ENCODE peak calls at places on chromosomes 6 and 20, in eight cellular contexts. F, I, B, E, J, C, Y and H are unnamed samples.

GRCh38 chr20:45850238-45850637 is 7.0 kb downstream of the ACOT8 start:
- DNase-seq in C (no peak), I (no peak), J (no peak), Y (no peak), E (no peak), B (no peak), F (no peak), H (no peak)

GRCh38 chr6:5179917-5180316 is 80.8 kb downstream of the LYRM4 start:
- DNase-seq in C (no peak), I (no peak), B (no peak), E (peak; percentile 81), J (no peak), Y (no peak), F (no peak), H (no peak)

GRCh38 chr20:54726687-54727086 is 251.3 kb downstream of the DOK5 start:
- DNase-seq in E (no peak), I (no peak), J (no peak), B (no peak), F (no peak), Y (no peak), C (no peak), H (no peak)

GRCh38 chr6:152368761-152369624 is 268.2 kb downstream of the SYNE1 start:
- DNase-seq in B (peak; percentile 25), Y (no peak), J (no peak), I (no peak), E (peak; percentile 50), F (peak; percentile 22), C (no peak), H (no peak)

GRCh38 chr6:161067749-161068148 is 76.2 kb downstream of the MAP3K4 start:
- DNase-seq in C (no peak), F (no peak), E (no peak), B (no peak), Y (no peak), I (no peak), J (no peak), H (no peak)

GRCh38 chr6:135535989-135536414 is 38.5 kb upstream of the AHI1 start:
- DNase-seq in J (peak; percentile 24), E (no peak), C (no peak), B (no peak), Y (no peak), I (peak; percentile 88), F (no peak), H (no peak)

GRCh38 chr20:61817061-61817460 is 248.6 kb downstream of the TAF4 start:
- DNase-seq in B (no peak), Y (no peak), I (no peak), E (no peak), C (no peak), F (no peak), J (no peak), H (no peak)

GRCh38 chr6:43990275-43990626 is 137.0 kb downstream of the MRPL14 start:
- DNase-seq in I (no peak), C (no peak), J (no peak), E (no peak), B (no peak), F (peak; percentile 47), Y (no peak), H (no peak)

GRCh38 chr20:8132632-8133587 is 844 bp downstream of the PLCB1 start:
- DNase-seq in Y (no peak), B (no peak), F (peak; percentile 28), J (no peak), C (peak; percentile 6), E (peak; percentile 7), I (no peak), H (peak; percentile 9)

GRCh38 chr20:48149887-48150286 is 364.6 kb upstream of the SULF2 start:
- DNase-seq in C (no peak), E (peak; percentile 88), F (no peak), Y (no peak), J (no peak), I (no peak), B (no peak), H (no peak)

GRCh38 chr20:13868331-13868730 is 83.5 kb downstream of the NDUFAF5 start:
- DNase-seq in C (no peak), Y (no peak), I (peak; percentile 65), F (no peak), B (no peak), E (no peak), J (no peak), H (no peak)

GRCh38 chr6:73121421-73121993 is 103.8 kb downstream of the KHDC1L start:
- DNase-seq in F (no peak), Y (no peak), E (no peak), I (no peak), B (no peak), J (no peak), C (no peak), H (no peak)

GRCh38 chr20:58839474-58839874 is 11.2 kb downstream of the GNAS-AS1 start:
- DNase-seq in C (peak; percentile 43), I (no peak), F (no peak), B (no peak), E (peak; percentile 62), Y (peak; percentile 11), J (peak; percentile 57), H (no peak)

GRCh38 chr6:73632346-73632745 is 21.4 kb downstream of the SLC17A5 start:
- DNase-seq in C (no peak), E (no peak), I (no peak), J (no peak), B (no peak), F (no peak), Y (no peak), H (no peak)

GRCh38 chr6:49565855-49566254 is 15.4 kb downstream of the C6orf141 start:
- DNase-seq in F (no peak), Y (no peak), C (no peak), J (no peak), E (no peak), I (no peak), B (no peak), H (no peak)

GRCh38 chr6:3919130-3919628 is 70.0 kb downstream of the FAM50B start:
- DNase-seq in I (peak; percentile 46), E (no peak), Y (no peak), F (no peak), C (no peak), J (no peak), B (no peak), H (no peak)

GRCh38 chr6:167956983-167957492 is 40.4 kb upstream of the KIF25 start:
- DNase-seq in I (no peak), C (no peak), Y (no peak), E (no peak), B (no peak), F (no peak), J (no peak), H (no peak)

GRCh38 chr6:147826698-147827097 is 318.2 kb downstream of the SAMD5 start:
- DNase-seq in I (no peak), C (no peak), J (no peak), F (no peak), E (no peak), Y (no peak), B (no peak), H (no peak)

GRCh38 chr20:13996265-13996664 is 949 bp downstream of the MACROD2 start:
- DNase-seq in E (no peak), B (no peak), I (no peak), Y (no peak), F (peak; percentile 36), C (no peak), J (peak; percentile 15), H (no peak)

GRCh38 chr6:140684776-140685550 is 1310.5 kb upstream of the CITED2 start:
- DNase-seq in C (no peak), Y (peak; percentile 34), I (no peak), E (no peak), J (no peak), B (no peak), F (no peak), H (no peak)

GRCh38 chr20:62644044-62644795 is 1.9 kb downstream of the SLCO4A1 start:
- DNase-seq in I (no peak), C (no peak), J (no peak), B (peak; percentile 85), E (no peak), F (peak; percentile 88), Y (no peak), H (no peak)

GRCh38 chr6:26284537-26285142 is 80.4 kb upstream of the BTN3A2 start:
- DNase-seq in I (no peak), E (peak; percentile 72), B (peak; percentile 69), Y (no peak), F (peak; percentile 63), C (peak; percentile 55), J (no peak), H (no peak)

GRCh38 chr6:26351544-26351953 is 13.4 kb upstream of the BTN3A2 start:
- DNase-seq in C (no peak), J (peak; percentile 70), F (no peak), Y (no peak), I (peak; percentile 85), B (no peak), E (peak; percentile 33), H (no peak)

GRCh38 chr6:13454286-13455221 is 32.8 kb downstream of the GFOD1 start:
- DNase-seq in C (peak; percentile 63), I (no peak), F (no peak), E (peak; percentile 42), J (no peak), Y (no peak), B (peak; percentile 45), H (no peak)
- TF ChIP-seq CTCF in C (peak; percentile 57), I (no peak), F (no peak), E (peak; percentile 54), J (no peak), Y (no peak), B (no peak), H (no peak)

GRCh38 chr6:169326067-169326799 is 72.6 kb upstream of the THBS2 start:
- DNase-seq in Y (no peak), F (no peak), J (no peak), E (peak; percentile 43), B (peak; percentile 38), I (no peak), C (no peak), H (no peak)
- TF ChIP-seq CTCF in Y (peak; percentile 45), F (no peak), J (peak; percentile 32), E (peak; percentile 55), B (no peak), I (peak; percentile 15), C (no peak), H (peak; percentile 19)

GRCh38 chr6:109082178-109082577 is 12.5 kb downstream of the SESN1 start:
- DNase-seq in E (no peak), Y (no peak), F (no peak), J (no peak), I (no peak), B (no peak), C (no peak), H (no peak)
- TF ChIP-seq CTCF in E (no peak), Y (no peak), F (no peak), J (no peak), I (no peak), B (no peak), C (no peak), H (no peak)

GRCh38 chr20:25576783-25577530 is 8.4 kb downstream of the NINL start:
- DNase-seq in E (no peak), Y (no peak), J (no peak), I (no peak), F (no peak), B (no peak), C (no peak), H (no peak)

GRCh38 chr20:25571240-25571639 is 14.1 kb downstream of the NINL start:
- DNase-seq in C (no peak), B (no peak), Y (no peak), I (no peak), E (no peak), J (no peak), F (no peak), H (no peak)

GRCh38 chr20:25573288-25574251 is 11.8 kb downstream of the NINL start:
- DNase-seq in J (no peak), C (no peak), Y (no peak), B (no peak), F (no peak), E (no peak), I (no peak), H (no peak)

GRCh38 chr20:25571817-25572216 is 13.5 kb downstream of the NINL start:
- DNase-seq in F (no peak), Y (no peak), I (no peak), E (no peak), C (no peak), B (no peak), J (no peak), H (no peak)

GRCh38 chr20:25574411-25574810 is 10.9 kb downstream of the NINL start:
- DNase-seq in Y (no peak), F (no peak), E (peak; percentile 58), C (no peak), B (no peak), I (no peak), J (no peak), H (no peak)
- TF ChIP-seq CTCF in Y (peak; percentile 47), F (no peak), E (peak; percentile 69), C (no peak), B (no peak), I (peak; percentile 25), J (peak; percentile 24), H (no peak)